ENCODE peak calls at places on chromosomes 11 and 22, in eight cellular contexts. D, S, T, V, H, R, N and X are unnamed samples.
A peak's percentile ranks its signal among the peaks of the same experiment; 100 is the strongest.

GRCh38 chr11:123211981-123212380 is 16.9 kb upstream of the CLMP start:
- DNase-seq in R (no peak), H (no peak), V (no peak), T (no peak), N (no peak), S (no peak), D (no peak), X (no peak)

GRCh38 chr11:67120881-67121710 is 2.0 kb downstream of the KDM2A start:
- DNase-seq in N (peak; percentile 34), V (peak; percentile 45), S (no peak), T (no peak), H (no peak), D (no peak), R (no peak), X (no peak)

GRCh38 chr11:127998421-127998820 is 588.9 kb downstream of the ETS1 start:
- DNase-seq in R (no peak), T (no peak), S (no peak), D (no peak), V (no peak), H (no peak), N (peak; percentile 11), X (no peak)

GRCh38 chr11:8025123-8025522 is 38.0 kb downstream of the EIF3F start:
- DNase-seq in D (no peak), H (no peak), T (no peak), R (no peak), V (no peak), S (no peak), N (no peak), X (no peak)

GRCh38 chr11:79466411-79466810 is 25.6 kb upstream of the TENM4 start:
- DNase-seq in V (no peak), R (peak; percentile 54), S (peak; percentile 12), H (no peak), N (peak; percentile 58), T (no peak), D (no peak), X (no peak)

GRCh38 chr11:8810331-8811301 is 100.4 kb upstream of the AKIP1 start:
- DNase-seq in S (no peak), H (no peak), D (peak; percentile 89), N (peak; percentile 88), T (peak; percentile 95), V (peak; percentile 84), R (peak; percentile 61), X (peak; percentile 85)

GRCh38 chr22:47135338-47135737 is 372.9 kb downstream of the TBC1D22A start:
- DNase-seq in H (no peak), T (no peak), D (no peak), S (no peak), V (no peak), N (no peak), R (no peak), X (no peak)

GRCh38 chr11:125079151-125079877 is 16.2 kb downstream of the SLC37A2 start:
- DNase-seq in V (no peak), N (no peak), R (no peak), S (no peak), T (no peak), D (no peak), H (no peak), X (no peak)

GRCh38 chr11:68968306-68969255 is 12.2 kb downstream of the MRGPRD start:
- DNase-seq in T (peak; percentile 59), H (no peak), S (no peak), D (peak; percentile 14), V (no peak), R (no peak), N (peak; percentile 73), X (no peak)

GRCh38 chr22:46122511-46122971 is 27.8 kb upstream of the PPARA start:
- DNase-seq in S (no peak), D (peak; percentile 74), R (no peak), V (peak; percentile 76), H (peak; percentile 73), T (peak; percentile 90), N (peak; percentile 58), X (peak; percentile 61)

GRCh38 chr11:27081056-27081455 is 40.4 kb downstream of the BBOX1 start:
- DNase-seq in T (no peak), H (no peak), N (peak; percentile 21), S (no peak), D (no peak), V (no peak), R (no peak), X (no peak)

GRCh38 chr11:72221386-72221785 is 3.2 kb upstream of the INPPL1 start:
- DNase-seq in H (no peak), T (no peak), V (peak; percentile 26), R (no peak), D (no peak), N (no peak), S (no peak), X (no peak)

DNA sequence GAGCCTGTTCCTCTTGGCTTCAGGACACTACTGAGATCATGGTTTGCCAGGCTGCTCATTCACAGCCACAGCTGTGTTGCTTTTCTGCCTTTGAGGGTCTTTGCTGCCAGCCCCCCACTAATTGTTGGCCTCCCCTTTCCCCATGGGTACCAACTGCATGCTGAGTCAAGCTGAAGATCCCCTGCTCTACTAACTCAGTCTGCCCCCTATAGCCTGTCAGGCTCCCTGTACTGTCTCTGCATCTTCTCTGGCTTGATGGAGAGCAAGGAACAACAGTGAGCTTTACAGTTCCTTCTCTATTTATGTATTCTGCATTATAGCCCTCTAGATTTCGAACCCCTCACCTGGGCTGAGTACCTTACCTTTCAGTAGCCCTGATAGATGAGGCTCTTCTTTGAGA is 257.6 kb upstream of the CADM1 start:
- DNase-seq in H (no peak), V (no peak), R (no peak), S (no peak), D (no peak), T (no peak), N (no peak), X (no peak)
- TF ChIP-seq CTCF in H (no peak), V (no peak), R (peak; percentile 13), S (no peak), D (no peak), T (no peak), N (no peak), X (no peak)

GRCh38 chr11:4164884-4165590 is 70.4 kb downstream of the RRM1 start:
- DNase-seq in S (no peak), T (no peak), N (no peak), H (no peak), D (no peak), R (no peak), V (no peak), X (no peak)

GRCh38 chr11:4167292-4167691 is 72.7 kb downstream of the RRM1 start:
- DNase-seq in N (no peak), S (no peak), T (no peak), V (no peak), D (no peak), H (no peak), R (no peak), X (no peak)

GRCh38 chr11:4156571-4156970 is 62.0 kb downstream of the RRM1 start:
- DNase-seq in S (no peak), N (no peak), H (no peak), V (no peak), D (no peak), R (no peak), T (no peak), X (no peak)

DNA sequence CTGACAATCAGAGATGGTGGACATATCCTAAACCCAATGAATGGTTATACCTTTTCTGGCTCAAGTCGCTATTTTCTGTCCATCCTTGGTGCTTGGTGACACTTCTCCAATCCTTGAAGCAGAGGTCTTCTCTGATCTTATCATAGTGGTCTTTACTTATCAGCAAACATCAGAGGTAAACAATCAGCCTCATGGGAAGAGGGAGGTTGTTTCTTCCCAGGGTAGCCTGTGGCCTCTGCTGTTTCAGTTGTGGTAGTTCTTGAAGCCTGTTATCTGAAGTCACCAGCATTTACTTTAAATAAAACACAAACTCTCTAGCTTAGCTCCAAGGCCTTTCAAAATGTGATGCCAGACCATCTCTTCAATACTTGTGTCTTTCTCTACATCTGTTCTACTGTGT is 66.7 kb downstream of the RRM1 start:
- DNase-seq in N (no peak), V (no peak), D (no peak), H (no peak), R (no peak), T (no peak), S (no peak), X (no peak)
- H3K4me3 ChIP-seq in N (no peak overlapping the region), V (no peak overlapping the region), D (no peak overlapping the region), H (no peak overlapping the region), R (no peak overlapping the region), T (no peak overlapping the region), S (no peak overlapping the region), X (no peak overlapping the region)

DNA sequence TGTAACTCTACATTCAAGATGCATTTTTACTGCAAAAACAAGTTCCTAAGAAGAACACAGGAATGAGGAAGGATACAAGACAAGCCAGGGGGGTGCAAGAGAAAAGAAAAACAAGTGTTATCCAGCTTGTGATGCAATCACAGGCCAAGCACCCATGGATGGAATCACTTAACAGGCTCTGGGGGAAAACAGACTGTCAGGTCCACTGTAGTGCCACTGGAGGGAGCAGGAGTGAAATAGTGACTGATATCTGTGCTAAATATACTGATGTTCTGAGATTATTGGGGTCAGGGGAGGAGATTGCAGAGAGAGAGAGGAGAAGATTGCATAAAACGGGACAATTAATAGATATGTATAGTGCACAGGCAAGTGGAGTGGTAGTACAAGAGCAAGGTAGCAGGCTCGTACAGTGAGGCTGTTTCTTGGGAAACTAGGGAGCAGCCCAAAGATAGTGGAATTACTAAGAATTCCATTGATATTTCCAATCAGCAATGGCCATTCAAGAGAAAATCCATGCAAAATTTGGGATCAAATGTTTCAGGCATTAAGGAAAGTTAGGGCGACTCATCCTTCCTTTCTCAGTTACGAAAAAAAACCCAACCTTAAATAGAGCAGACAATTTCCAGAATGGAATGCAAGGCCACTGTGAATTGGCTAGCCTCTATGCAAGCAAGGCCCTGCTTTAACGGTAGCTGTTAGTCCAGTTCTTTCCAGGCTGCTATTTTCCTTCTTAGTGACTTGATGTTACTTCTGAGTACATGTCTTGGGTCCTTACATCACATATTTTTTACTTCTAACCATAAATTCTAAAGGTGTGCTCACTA is 52.2 kb upstream of the CEP126 start:
- DNase-seq in N (peak; percentile 91), T (no peak), R (no peak), H (no peak), S (peak; percentile 44), D (peak; percentile 17), V (no peak), X (no peak)
- TF ChIP-seq CTCF in N (peak; percentile 74), T (peak; percentile 49), R (peak; percentile 62), H (no peak), S (peak; percentile 51), D (peak; percentile 16), V (peak; percentile 33), X (no peak)

GRCh38 chr11:64712430-64713030 is 10.5 kb downstream of the NRXN2 start:
- DNase-seq in D (no peak), V (no peak), T (no peak), H (no peak), R (no peak), S (no peak), N (no peak), X (no peak)
- H3K4me3 ChIP-seq in D (no peak overlapping the region), V (no peak overlapping the region), T (no peak overlapping the region), H (no peak overlapping the region), R (no peak overlapping the region), S (no peak overlapping the region), N (no peak overlapping the region), X (no peak overlapping the region)

DNA sequence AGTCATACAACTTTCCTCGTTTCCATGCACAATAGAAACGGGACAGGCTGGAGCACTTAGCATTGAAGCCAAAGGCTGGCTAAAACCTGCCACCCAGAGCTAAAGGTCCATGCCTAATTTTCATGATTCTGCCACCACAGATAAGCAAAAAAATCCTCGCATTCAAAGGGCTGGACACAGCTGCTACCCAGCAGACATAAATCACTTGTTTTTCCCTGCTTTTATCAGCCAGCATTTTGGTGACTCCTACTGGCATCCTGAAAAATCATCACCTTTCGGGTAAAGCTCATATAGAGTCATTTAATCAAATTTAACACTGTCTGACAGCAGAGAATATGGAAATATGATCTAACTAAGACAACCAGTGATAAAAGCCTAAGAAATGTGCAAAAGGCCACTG is 37.9 kb downstream of the ALG9 start:
- DNase-seq in V (no peak), R (no peak), S (no peak), N (no peak), D (no peak), H (no peak), T (no peak), X (no peak)
- TF ChIP-seq CTCF in V (no peak), R (no peak), S (peak; percentile 17), N (peak; percentile 20), D (peak; percentile 11), H (no peak), T (no peak), X (peak; percentile 31)